ENCODE peak calls at places on chromosome 15, in five cellular contexts. R is mesothelial cell of epicardium, C is neural progenitor cell, J is RPMI8226, D is DMS79. I is an unnamed sample.

GRCh38 chr15:41633609-41634008 is 26.6 kb upstream of the MGA start:
- DNase-seq in J (no peak), C (no peak), R (no peak), D (no peak), I (no peak)

GRCh38 chr15:65434201-65434600 is 11.5 kb upstream of the IGDCC4 start:
- DNase-seq in D (no peak), R (no peak), J (no peak), C (no peak), I (no peak)

GRCh38 chr15:89307791-89308190 is 26.8 kb downstream of the POLG start:
- DNase-seq in C (no peak), R (no peak), D (no peak), J (no peak), I (peak)

GRCh38 chr15:92907880-92908279 is 7.8 kb downstream of the CHD2 start:
- DNase-seq in R (no peak), J (peak), C (no peak), D (no peak), I (peak)

GRCh38 chr15:81271761-81272644 is 51.9 kb downstream of the STARD5 start:
- DNase-seq in R (no peak), C (no peak), J (peak), D (no peak), I (no peak)

GRCh38 chr15:69627548-69628158 is 175.0 kb downstream of the RPLP1 start:
- DNase-seq in R (no peak), D (no peak), C (no peak), J (no peak), I (no peak)

GRCh38 chr15:29089731-29090616 is 179.6 kb downstream of the NSMCE3 start:
- DNase-seq in J (no peak), R (no peak), D (no peak), C (peak), I (peak)

GRCh38 chr15:81400640-81401236 is 26.7 kb upstream of the TMC3 start:
- DNase-seq in J (peak), R (no peak), C (peak), D (no peak), I (peak)

GRCh38 chr15:84638103-84638502 is 16.0 kb downstream of the WDR73 start:
- DNase-seq in C (no peak), R (no peak), D (no peak), J (peak), I (peak)

GRCh38 chr15:85421116-85421925 is 40.9 kb downstream of the AKAP13 start:
- DNase-seq in D (no peak), J (no peak), C (no peak), R (no peak), I (peak)

GRCh38 chr15:67400890-67401289 is 120.0 kb upstream of the C15orf61 start:
- DNase-seq in J (no peak), R (no peak), C (no peak), D (no peak), I (no peak)

GRCh38 chr15:85620321-85621044 is 174.2 kb downstream of the KLHL25 start:
- DNase-seq in J (no peak), C (no peak), R (no peak), D (no peak), I (peak)

GRCh38 chr15:70762469-70763119 is 764 bp downstream of the UACA start:
- DNase-seq in R (peak), D (no peak), C (peak), J (peak), I (peak)

GRCh38 chr15:44573386-44573785 is 36.4 kb downstream of the EIF3J start:
- DNase-seq in R (no peak), J (no peak), C (no peak), D (no peak), I (peak)

GRCh38 chr15:73924258-73924921 is 1.9 kb upstream of the LOXL1 start:
- DNase-seq in J (no peak), D (no peak), C (peak), R (no peak), I (peak)

GRCh38 chr15:57924536-57924935 is 141.0 kb downstream of the ALDH1A2 start:
- DNase-seq in J (no peak), R (no peak), C (no peak), D (peak), I (no peak)

GRCh38 chr15:40098489-40099261 is 10.0 kb downstream of the BMF start:
- DNase-seq in R (no peak), J (peak), C (no peak), D (peak), I (peak)

GRCh38 chr15:88529021-88529630 is 17.4 kb downstream of the DET1 start:
- DNase-seq in R (no peak), J (no peak), D (no peak), C (no peak), I (peak)

GRCh38 chr15:68303560-68304436 is 26.3 kb downstream of the FEM1B start:
- DNase-seq in R (no peak), J (no peak), D (no peak), C (no peak), I (no peak)

GRCh38 chr15:36161781-36162212 is 417.6 kb upstream of the CDIN1 start:
- DNase-seq in D (no peak), J (no peak), R (no peak), C (peak), I (no peak)

GRCh38 chr15:60804551-60804950 is 325.6 kb upstream of the ICE2 start:
- DNase-seq in R (no peak), D (no peak), J (no peak), C (no peak), I (no peak)

GRCh38 chr15:35743320-35743719 is 197.4 kb upstream of the DPH6 start:
- DNase-seq in J (no peak), C (no peak), D (no peak), R (no peak), I (no peak)

GRCh38 chr15:42384597-42384996 is 25.3 kb downstream of the CAPN3 start:
- DNase-seq in R (no peak), J (no peak), D (peak), C (no peak), I (no peak)

GRCh38 chr15:74302821-74303359 is 64.6 kb downstream of the CYP11A1 start:
- DNase-seq in C (peak), D (no peak), J (peak), R (peak), I (no peak)

GRCh38 chr15:75785771-75786563 is 57.3 kb upstream of the UBE2Q2 start:
- DNase-seq in R (no peak), D (no peak), J (peak), C (peak), I (no peak)

GRCh38 chr15:37217567-37217966 is 117.2 kb upstream of the MEIS2 start:
- DNase-seq in R (no peak), J (no peak), C (no peak), D (no peak), I (no peak)

GRCh38 chr15:31516874-31517273 is 190.2 kb downstream of the KLF13 start:
- DNase-seq in J (no peak), R (no peak), D (no peak), C (no peak), I (no peak)

GRCh38 chr15:60975203-60975602 is 253.9 kb downstream of the RORA start:
- DNase-seq in D (no peak), R (no peak), J (no peak), C (no peak), I (peak)

GRCh38 chr15:95822946-95823345 is 507.6 kb upstream of the NR2F2 start:
- DNase-seq in D (no peak), R (no peak), J (no peak), C (no peak), I (no peak)

GRCh38 chr15:25171856-25172687 is 217.3 kb downstream of the SNRPN start:
- DNase-seq in J (no peak), R (no peak), D (no peak), C (no peak), I (no peak)

GRCh38 chr15:89783111-89783860 is 7.2 kb downstream of the MESP2 start:
- DNase-seq in D (no peak), C (no peak), R (no peak), J (no peak), I (peak)

GRCh38 chr15:96352594-96353377 is 22.3 kb downstream of the NR2F2 start:
- DNase-seq in C (peak), R (no peak), D (no peak), J (no peak), I (peak)

GRCh38 chr15:67050522-67051087 is 14.8 kb upstream of the SMAD3 start:
- DNase-seq in D (no peak), J (no peak), C (no peak), R (no peak), I (no peak)

GRCh38 chr15:88838667-88839066 is 35.4 kb downstream of the ACAN start:
- DNase-seq in R (no peak), C (no peak), D (no peak), J (no peak), I (no peak)

GRCh38 chr15:98671060-98672008 is 23.0 kb downstream of the IGF1R start:
- DNase-seq in R (no peak), D (no peak), J (no peak), C (peak), I (peak)

GRCh38 chr15:97082835-97083234 is 752.3 kb downstream of the NR2F2 start:
- DNase-seq in D (no peak), J (no peak), R (no peak), C (no peak), I (no peak)

GRCh38 chr15:71518661-71519060 is 291.7 kb upstream of the NR2E3 start:
- DNase-seq in R (no peak), D (no peak), C (no peak), J (no peak), I (no peak)

GRCh38 chr15:92968926-92969664 is 69.0 kb downstream of the CHD2 start:
- DNase-seq in R (no peak), D (no peak), C (no peak), J (no peak), I (no peak)